ENCODE peak calls at places on chromosome 14, in four cellular contexts. R is MM.1S, B is PC-3, D is neural progenitor cell. F is an unnamed sample. For H3K4me1 and H3K9me3, the result is how much of the 10 kb centered on the place peaks cover.

GRCh38 chr14:71554323-71554722 is 377.9 kb upstream of the RGS6 start:
- DNase-seq in R (peak), B (no peak), D (no peak), F (no peak)

GRCh38 chr14:34994668-34995067 is 11.9 kb downstream of the SRP54 start:
- DNase-seq in R (no peak), B (no peak), D (no peak), F (no peak)

GRCh38 chr14:83355609-83356008 is 1822.0 kb upstream of the SEL1L start:
- DNase-seq in R (no peak), B (no peak), D (no peak), F (no peak)

GRCh38 chr14:49240383-49240782 is 345.8 kb downstream of the RPS29 start:
- DNase-seq in R (no peak), B (peak), D (no peak), F (no peak)

GRCh38 chr14:72792051-72792788 is 101.7 kb downstream of the DPF3 start:
- DNase-seq in R (no peak), B (no peak), D (peak), F (no peak)

GRCh38 chr14:95922080-95922479 is 45.4 kb downstream of the TUNAR start:
- DNase-seq in R (no peak), B (no peak), D (no peak), F (no peak)

GRCh38 chr14:32933943-32934890 is 4.5 kb upstream of the NPAS3 start:
- DNase-seq in R (no peak), B (peak), D (peak), F (peak)

GRCh38 chr14:74014299-74014698 is 4.8 kb downstream of the ENTPD5 start:
- DNase-seq in R (no peak), B (no peak), D (no peak), F (no peak)

GRCh38 chr14:37246427-37246829 is 48.7 kb downstream of the MIPOL1 start:
- DNase-seq in R (peak), B (peak), D (peak), F (peak)

GRCh38 chr14:66944872-66945271 is 244.4 kb upstream of the GARIN2 start:
- DNase-seq in R (no peak), B (peak), D (peak), F (peak)

GRCh38 chr14:25134184-25134583 is 84.2 kb upstream of the STXBP6 start:
- DNase-seq in R (no peak), B (no peak), D (no peak), F (no peak)

GRCh38 chr14:35231207-35231755 is 60.9 kb upstream of the PSMA6 start:
- DNase-seq in R (no peak), B (no peak), D (no peak), F (peak)

GRCh38 chr14:31208546-31209424 is 1.2 kb upstream of the HECTD1 start:
- DNase-seq in R (no peak), B (no peak), D (no peak), F (no peak)

GRCh38 chr14:104148433-104149277 is 10.3 kb downstream of the KIF26A start:
- DNase-seq in R (no peak), B (no peak), D (no peak), F (no peak)

GRCh38 chr14:74891870-74892269 is 10.2 kb downstream of the DLST start:
- DNase-seq in R (no peak), B (no peak), D (no peak), F (no peak)

GRCh38 chr14:35480119-35480769 is 53.7 kb upstream of the INSM2 start:
- DNase-seq in R (peak), B (peak), D (no peak), F (no peak)

GRCh38 chr14:71021347-71022014 is 114.2 kb downstream of the PCNX1 start:
- DNase-seq in R (no peak), B (peak), D (no peak), F (peak)

GRCh38 chr14:55347040-55347439 is 64.6 kb downstream of the ATG14 start:
- DNase-seq in R (no peak), B (no peak), D (no peak), F (no peak)

GRCh38 chr14:99676657-99677056 is 7.4 kb upstream of the CYP46A1 start:
- DNase-seq in R (no peak), B (peak), D (no peak), F (no peak)

GRCh38 chr14:25406818-25407217 is 356.9 kb upstream of the STXBP6 start:
- DNase-seq in R (peak), B (peak), D (peak), F (peak)

GRCh38 chr14:74259513-74259912 is 20.3 kb downstream of the VSX2 start:
- DNase-seq in R (no peak), B (no peak), D (no peak), F (no peak)

GRCh38 chr14:61077437-61077836 is 96.4 kb downstream of the SLC38A6 start:
- DNase-seq in R (no peak), B (peak), D (no peak), F (no peak)

GRCh38 chr14:96782436-96782835 is 14.7 kb upstream of the VRK1 start:
- DNase-seq in R (no peak), B (no peak), D (no peak), F (no peak)

GRCh38 chr14:60651936-60652673 is 2.8 kb upstream of the SIX1 start:
- DNase-seq in R (no peak), B (no peak), D (peak), F (no peak)

GRCh38 chr14:29629839-29630238 is 297.8 kb downstream of the PRKD1 start:
- DNase-seq in R (no peak), B (no peak), D (no peak), F (no peak)

GRCh38 chr14:95071649-95072256 is 85.6 kb downstream of the DICER1 start:
- DNase-seq in R (no peak), B (no peak), D (peak), F (no peak)

GRCh38 chr14:92558319-92558718 is 44.7 kb downstream of the RIN3 start:
- DNase-seq in R (no peak), B (no peak), D (no peak), F (no peak)

GRCh38 chr14:92556863-92557543 is 43.4 kb downstream of the RIN3 start:
- DNase-seq in R (no peak), B (no peak), D (no peak), F (no peak)

GRCh38 chr14:92560106-92560865 is 46.7 kb downstream of the RIN3 start:
- DNase-seq in R (no peak), B (no peak), D (no peak), F (no peak)

GRCh38 chr14:92557544-92557912 is 43.9 kb downstream of the RIN3 start:
- DNase-seq in R (no peak), B (no peak), D (no peak), F (no peak)

DNA sequence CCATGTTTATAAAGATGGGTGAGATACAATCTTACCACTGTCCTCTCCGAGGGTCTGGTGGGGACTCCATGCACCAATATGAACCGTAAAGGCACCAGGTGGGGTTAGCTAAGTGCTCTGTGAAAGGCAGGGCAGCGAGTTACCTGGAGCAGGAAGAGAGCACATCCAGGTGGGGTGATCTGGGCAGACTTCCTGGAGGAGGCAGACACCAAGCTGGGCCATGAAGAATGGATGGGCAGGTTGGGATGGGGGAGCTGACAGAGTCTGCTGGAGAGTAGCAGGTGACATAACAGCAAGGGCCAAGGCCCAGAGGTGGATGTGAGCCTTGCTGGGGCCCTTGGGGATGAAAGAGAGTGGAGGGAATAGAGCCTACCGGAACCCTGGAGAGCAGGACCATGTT is 45.9 kb downstream of the RIN3 start:
- DNase-seq in R (no peak), B (no peak), D (no peak), F (no peak)
- H3K4me1 ChIP-seq in R (under half), B (under half), D (under half), F (under half)

GRCh38 chr14:79379266-79379665 is 832.0 kb downstream of the DIO2 start:
- DNase-seq in R (no peak), B (no peak), D (no peak), F (no peak)

GRCh38 chr14:79378020-79378419 is 833.3 kb downstream of the DIO2 start:
- DNase-seq in R (no peak), B (no peak), D (no peak), F (no peak)

DNA sequence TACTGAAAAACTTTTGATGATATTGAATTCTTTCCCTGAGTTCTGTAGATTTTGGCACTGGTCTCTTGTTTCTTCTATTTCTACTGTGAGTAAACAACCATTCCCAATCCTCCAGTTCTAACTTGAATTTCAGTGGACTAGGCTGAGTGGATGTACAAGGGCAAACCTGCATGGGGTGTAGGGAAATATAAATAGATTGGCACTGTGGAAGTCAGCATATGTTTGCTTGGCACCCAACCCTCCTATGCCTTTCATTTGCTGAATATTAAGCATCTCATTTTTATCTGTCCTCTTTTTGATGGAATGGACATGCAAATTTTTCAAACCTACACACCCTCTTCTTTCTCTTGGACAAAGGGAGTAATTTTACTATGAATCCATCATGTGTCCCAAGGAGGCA is 828.3 kb downstream of the DIO2 start:
- DNase-seq in R (no peak), B (no peak), D (no peak), F (no peak)
- H3K9me3 ChIP-seq in R (under half), B (under half), D (under half), F (under half)

DNA sequence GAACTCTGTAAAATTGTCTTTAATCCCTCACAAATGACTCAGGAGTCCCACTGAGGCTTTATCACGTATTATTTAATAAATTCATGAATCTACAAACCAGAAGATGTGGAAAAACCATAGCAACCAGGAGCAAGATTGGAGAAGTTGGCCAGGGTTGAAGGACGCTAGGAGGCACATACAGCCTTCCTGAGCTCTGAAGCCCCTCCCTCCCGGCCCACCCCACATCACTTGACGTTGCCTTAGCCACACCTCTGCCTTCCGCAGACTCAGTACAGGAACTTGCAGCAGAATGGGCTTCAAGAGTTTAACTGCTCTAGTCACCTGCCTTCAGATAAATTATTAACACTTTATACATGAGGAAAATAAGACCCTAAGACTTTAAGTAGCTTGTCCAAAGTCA is 33.9 kb downstream of the SLC35F4 start:
- DNase-seq in R (no peak), B (no peak), D (peak), F (peak)
- TF ChIP-seq CTCF in R (no peak), B (no peak), D (no peak), F (peak)

GRCh38 chr14:76272349-76272748 is 103.6 kb upstream of the ESRRB start:
- DNase-seq in R (no peak), B (no peak), D (no peak), F (no peak)
- H3K4me1 ChIP-seq in R (under half), B (under half), D (under half), F (under half)

F was measured in A673.